ENCODE peak calls at places on chromosomes 1 and 21, in eight cellular contexts. M is tibial artery; X is GM03348; E is NCI-H510A treated with DMSO at 0.1 percent for 48 hours; C is activated CD4-positive, alpha-beta T cell treated with anti-CD3 and anti-CD28 coated beads for 1 hour; D is CD8-positive, alpha-beta memory T cell; U is smooth muscle cell of the brain vasculature; A is anterior cingulate cortex. P is an unnamed sample.

GRCh38 chr1:170032531-170033295 is 41.8 kb downstream of the KIFAP3 start:
- DNase-seq in M (no peak), X (peak; percentile 22), E (no peak), C (no peak), D (no peak), U (peak; percentile 4), A (no peak), P (no peak)

GRCh38 chr1:60055336-60055735 is 18.2 kb downstream of the C1orf87 start:
- DNase-seq in M (no peak), X (no peak), E (no peak), C (no peak), D (no peak), U (no peak), A (no peak), P (no peak)

GRCh38 chr1:66606359-66607142 is 72.6 kb downstream of the SGIP1 start:
- DNase-seq in M (no peak), X (no peak), E (no peak), C (no peak), D (no peak), U (no peak), A (no peak), P (no peak)

GRCh38 chr21:38869946-38870345 is 64.2 kb downstream of the ETS2 start:
- DNase-seq in M (no peak), X (no peak), E (peak; percentile 94), C (no peak), D (no peak), U (peak; percentile 32), A (no peak), P (no peak)

GRCh38 chr1:209249280-209249670 is 334.2 kb upstream of the CAMK1G start:
- DNase-seq in M (no peak), X (no peak), E (no peak), C (no peak), D (no peak), U (no peak), A (no peak), P (no peak)

GRCh38 chr1:15217654-15218053 is 29.4 kb upstream of the FHAD1 start:
- DNase-seq in M (no peak), X (no peak), E (no peak), C (no peak), D (no peak), U (no peak), A (no peak), P (no peak)

GRCh38 chr21:43598416-43599120 is 60.7 kb downstream of the HSF2BP start:
- DNase-seq in M (no peak), X (no peak), E (no peak), C (no peak), D (no peak), U (no peak), A (no peak), P (no peak)

GRCh38 chr21:44918107-44918470 is 2.6 kb downstream of the ITGB2 start:
- DNase-seq in M (no peak), X (no peak), E (no peak), C (no peak), D (no peak), U (no peak), A (no peak), P (peak; percentile 38)

GRCh38 chr1:202165267-202165941 is 5.0 kb upstream of the PTPN7 start:
- DNase-seq in M (no peak), X (no peak), E (no peak), C (peak; percentile 19), D (peak; percentile 3), U (no peak), A (no peak), P (no peak)

GRCh38 chr21:38875694-38876492 is 70.2 kb downstream of the ETS2 start:
- DNase-seq in M (no peak), X (peak; percentile 63), E (peak; percentile 83), C (no peak), D (no peak), U (no peak), A (no peak), P (no peak)